ENCODE peak calls at places on chromosome 18, in eight cellular contexts. A is endodermal cell; X is fibroblast of the conjunctiva; T is CD8-positive, alpha-beta T cell; I is spleen; J is activated naive CD4-positive, alpha-beta T cell treated with Interleukin-2 at 50 U/mL for 16 hours; D is 8988T; V is EH. M is an unnamed sample.

GRCh38 chr18:13612111-13612997 is 114.0 kb downstream of the FAM210A start:
- DNase-seq in I (peak), A (peak), D (no peak), J (peak), V (no peak), T (peak), X (no peak), M (no peak)

GRCh38 chr18:23316986-23317385 is 136.1 kb upstream of the RIOK3 start:
- DNase-seq in A (peak), J (no peak), X (no peak), V (no peak), D (no peak), T (no peak), I (no peak), M (no peak)

GRCh38 chr18:3060667-3061580 is 48.0 kb upstream of the LPIN2 start:
- DNase-seq in J (peak), D (no peak), A (peak), I (no peak), X (no peak), V (no peak), T (peak), M (no peak)

GRCh38 chr18:22800551-22800951 is 132.6 kb upstream of the RBBP8 start:
- DNase-seq in J (no peak), A (no peak), I (no peak), T (no peak), V (peak), X (peak), D (no peak), M (no peak)

GRCh38 chr18:7618821-7619410 is 51.8 kb downstream of the PTPRM start:
- DNase-seq in I (no peak), J (no peak), V (peak), T (no peak), D (no peak), X (no peak), A (no peak), M (no peak)

GRCh38 chr18:40925071-40925541 is 1029.9 kb upstream of the PIK3C3 start:
- DNase-seq in T (no peak), D (no peak), I (no peak), A (no peak), X (no peak), V (peak), J (no peak), M (no peak)

GRCh38 chr18:80166240-80166639 is 57.2 kb downstream of the ADNP2 start:
- DNase-seq in I (no peak), A (no peak), V (no peak), X (no peak), J (no peak), D (no peak), T (no peak), M (no peak)

GRCh38 chr18:47615043-47615442 is 315.4 kb downstream of the SMAD2 start:
- DNase-seq in J (no peak), V (no peak), I (no peak), A (no peak), D (no peak), X (no peak), T (no peak), M (no peak)

GRCh38 chr18:48576454-48576766 is 37.6 kb downstream of the CTIF start:
- DNase-seq in A (no peak), I (peak), J (no peak), T (no peak), D (no peak), X (no peak), V (no peak), M (no peak)

GRCh38 chr18:68394705-68395104 is 320.2 kb downstream of the TMX3 start:
- DNase-seq in T (no peak), I (no peak), A (no peak), D (no peak), J (no peak), V (peak), X (no peak), M (no peak)

GRCh38 chr18:74382481-74382880 is 66.8 kb downstream of the C18orf63 start:
- DNase-seq in D (no peak), X (no peak), I (no peak), V (no peak), J (no peak), A (no peak), T (peak), M (no peak)

M was measured in glutamatergic neuron.